ENCODE peak calls at places on chromosomes 4 and X, in seven cellular contexts. F is AG10803, Z is IMR-90, E is HFFc6, S is astrocyte of the spinal cord, K is NB4, V is AG04450. R is an unnamed sample.

GRCh38 chrX:70254063-70254400 is 6.0 kb downstream of the P2RY4 start:
- DNase-seq in F (no peak), K (no peak), V (no peak), S (no peak), Z (no peak), E (no peak), R (peak)

GRCh38 chr4:62912531-62912930 is 1496.7 kb downstream of the TECRL start:
- DNase-seq in S (no peak), K (no peak), E (no peak), V (no peak), Z (no peak), F (no peak), R (no peak)

GRCh38 chr4:35151816-35152572 is 1092.3 kb downstream of the ARAP2 start:
- DNase-seq in F (no peak), V (no peak), E (no peak), S (no peak), Z (no peak), K (peak), R (no peak)

GRCh38 chr4:7295917-7296660 is 103.8 kb downstream of the SORCS2 start:
- DNase-seq in V (no peak), S (peak), E (peak), Z (peak), F (peak), K (peak), R (peak)

GRCh38 chr4:61501812-61502211 is 301.7 kb downstream of the ADGRL3 start:
- DNase-seq in F (no peak), V (no peak), E (no peak), K (no peak), Z (no peak), S (no peak), R (no peak)

GRCh38 chrX:53321943-53322497 is 40.6 kb upstream of the IQSEC2 start:
- DNase-seq in S (no peak), F (no peak), K (no peak), E (no peak), V (no peak), Z (no peak), R (no peak)

GRCh38 chrX:115232933-115233496 is 881 bp downstream of the LRCH2 start:
- DNase-seq in K (no peak), E (no peak), S (peak), V (no peak), Z (no peak), F (no peak), R (no peak)

GRCh38 chrX:72569786-72570185 is 2.9 kb downstream of the HDAC8 start:
- DNase-seq in F (peak), E (peak), S (peak), Z (peak), K (no peak), V (no peak), R (peak)

GRCh38 chr4:86441175-86441960 is 81.5 kb upstream of the MAPK10 start:
- DNase-seq in F (no peak), E (peak), S (no peak), K (no peak), V (no peak), Z (peak), R (peak)

GRCh38 chr4:108172231-108172779 is 3.6 kb upstream of the LEF1 start:
- DNase-seq in E (no peak), K (no peak), Z (no peak), S (no peak), V (no peak), F (no peak), R (peak)

GRCh38 chrX:132426695-132427281 is 62.0 kb downstream of the MBNL3 start:
- DNase-seq in E (peak), Z (peak), V (peak), S (peak), K (no peak), F (peak), R (peak)

GRCh38 chrX:10015711-10016515 is 48.8 kb downstream of the CLDN34 start:
- DNase-seq in F (peak), E (no peak), Z (peak), K (no peak), S (no peak), V (no peak), R (no peak)

GRCh38 chr4:166981847-166982246 is 252.4 kb downstream of the SPOCK3 start:
- DNase-seq in E (no peak), Z (no peak), V (no peak), K (no peak), F (no peak), S (no peak), R (no peak)

GRCh38 chr4:112189754-112190153 is 41.8 kb upstream of the AP1AR start:
- DNase-seq in Z (peak), V (no peak), E (peak), S (no peak), K (no peak), F (peak), R (peak)

GRCh38 chr4:41320278-41320677 is 63.5 kb downstream of the UCHL1 start:
- DNase-seq in K (no peak), F (no peak), V (no peak), Z (no peak), S (no peak), E (no peak), R (no peak)

GRCh38 chr4:95293014-95293413 is 255.8 kb downstream of the UNC5C start:
- DNase-seq in V (no peak), F (no peak), S (peak), E (no peak), K (no peak), Z (no peak), R (no peak)

GRCh38 chrX:142804085-142804484 is 221.6 kb upstream of the SPANXN4 start:
- DNase-seq in F (no peak), S (no peak), Z (no peak), K (peak), E (no peak), V (no peak), R (no peak)

GRCh38 chr4:186200436-186201409 is 9.4 kb downstream of the CYP4V2 start:
- DNase-seq in V (no peak), E (no peak), F (no peak), Z (no peak), K (no peak), S (no peak), R (no peak)

GRCh38 chrX:133045986-133046385 is 50.9 kb downstream of the USP26 start:
- DNase-seq in V (no peak), F (peak), K (peak), E (no peak), S (peak), Z (peak), R (no peak)

DNA sequence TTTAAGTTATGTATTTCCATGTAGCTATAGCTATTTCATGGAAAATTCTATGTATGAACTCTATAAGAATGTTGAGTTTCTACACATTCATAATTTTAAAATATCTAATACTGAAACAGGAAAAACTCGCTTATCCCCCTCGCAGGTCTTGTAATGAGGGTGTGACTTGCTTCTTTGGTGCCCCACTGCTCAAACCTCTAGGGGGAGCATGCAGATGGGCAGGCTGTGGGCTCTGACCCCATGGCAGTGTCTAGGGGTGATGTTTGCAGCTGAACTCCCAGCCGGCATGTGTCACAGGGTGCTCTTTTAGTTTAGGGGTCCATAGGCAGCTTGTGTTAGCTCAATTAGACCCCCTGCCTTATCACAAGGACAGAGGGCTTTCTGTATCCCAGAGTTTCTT is 1825.7 kb upstream of the ADGRL3 start:
- DNase-seq in Z (no peak), V (no peak), F (no peak), E (no peak), S (no peak), K (no peak), R (no peak)
- TF ChIP-seq CTCF in Z (no peak), V (no peak), F (no peak), E (no peak), S (no peak), K (peak), R (no peak)

DNA sequence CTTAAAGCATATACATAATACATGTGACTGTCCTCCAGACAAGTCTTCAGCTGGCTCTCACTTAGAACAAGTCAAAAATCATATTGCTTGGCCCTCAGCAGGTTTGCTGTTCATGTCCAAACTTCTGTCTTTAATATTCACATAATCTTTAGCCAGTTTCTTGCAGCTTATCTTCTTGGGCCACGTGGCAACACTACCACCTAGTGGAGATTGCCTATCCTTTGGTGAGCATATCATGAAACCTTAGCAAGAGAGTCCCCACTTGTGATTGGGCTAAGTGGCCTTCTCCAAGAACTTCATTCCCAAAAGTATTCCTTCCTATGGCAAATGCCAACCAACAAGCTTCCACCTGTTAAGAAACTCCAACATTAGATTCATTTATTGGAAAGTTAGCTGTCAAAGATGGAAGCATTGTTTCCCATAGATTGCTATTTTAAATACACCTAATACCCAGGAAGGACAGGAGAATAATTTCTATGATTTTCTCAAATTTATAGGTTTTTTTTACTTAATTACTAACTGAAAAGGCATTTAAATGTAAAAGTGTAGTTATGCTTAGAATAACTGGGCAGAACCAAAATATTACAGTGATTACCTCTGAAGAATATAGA is 231.9 kb upstream of the INTU start:
- DNase-seq in V (peak), K (peak), Z (peak), S (peak), F (peak), E (peak), R (peak)
- TF ChIP-seq CTCF in V (peak), K (peak), Z (peak), S (peak), F (peak), E (peak), R (peak)

DNA sequence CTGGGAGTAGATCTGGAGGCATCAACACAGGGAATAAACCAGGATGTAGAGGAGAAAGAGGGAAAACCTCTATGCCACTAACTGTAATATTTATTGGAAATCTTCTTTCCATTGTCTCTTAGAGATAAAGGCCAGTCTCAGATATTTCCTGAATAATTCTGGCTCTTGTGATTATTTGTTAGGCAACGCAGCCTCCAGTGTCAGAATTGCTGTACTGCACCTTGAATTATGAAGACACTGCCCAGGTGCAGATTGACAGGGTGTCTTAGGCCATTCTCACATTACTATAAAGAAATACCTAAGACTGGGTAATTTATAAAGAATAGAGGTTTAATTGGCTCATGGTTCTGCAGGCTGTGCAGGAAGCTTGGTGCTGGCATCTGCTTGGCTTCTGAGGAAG is 100.7 kb upstream of the ZDHHC15 start:
- DNase-seq in E (no peak), V (no peak), K (peak), F (no peak), S (no peak), Z (no peak), R (no peak)
- TF ChIP-seq CTCF in E (no peak), V (no peak), K (no peak), F (no peak), S (peak), Z (no peak), R (no peak)

GRCh38 chrX:117840645-117841044 is 276.0 kb downstream of the KLHL13 start:
- DNase-seq in K (no peak), Z (no peak), S (no peak), F (no peak), E (no peak), V (no peak), R (no peak)

GRCh38 chrX:117843749-117844148 is 272.9 kb downstream of the KLHL13 start:
- DNase-seq in E (no peak), S (no peak), F (no peak), Z (no peak), K (no peak), V (no peak), R (no peak)

GRCh38 chrX:117838581-117839331 is 277.9 kb downstream of the KLHL13 start:
- DNase-seq in E (no peak), S (no peak), F (no peak), K (no peak), Z (no peak), V (no peak), R (no peak)

GRCh38 chrX:117835034-117835433 is 281.6 kb downstream of the KLHL13 start:
- DNase-seq in Z (no peak), E (no peak), F (no peak), V (no peak), K (no peak), S (no peak), R (no peak)

DNA sequence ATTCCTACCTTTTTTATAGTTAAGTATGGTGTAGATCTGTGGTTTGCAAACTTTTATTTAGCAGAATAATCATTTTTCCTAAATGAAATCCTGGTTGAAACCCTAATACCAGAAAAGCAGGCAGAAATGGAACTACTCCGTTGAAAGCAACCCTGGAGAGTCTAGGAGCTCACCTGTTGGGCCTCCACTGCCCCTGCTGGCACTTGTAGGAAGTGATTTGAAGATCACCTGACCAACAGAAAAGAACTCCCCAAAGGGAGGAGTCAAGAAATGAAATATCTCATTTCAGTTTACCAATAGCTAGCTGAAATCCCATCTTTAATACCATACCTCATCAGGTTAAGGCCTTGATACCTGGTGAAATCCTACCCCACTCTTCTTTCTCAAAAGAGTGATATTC is 277.1 kb downstream of the KLHL13 start:
- DNase-seq in F (no peak), Z (no peak), V (no peak), K (no peak), S (no peak), E (no peak), R (no peak)
- TF ChIP-seq CTCF in F (no peak), Z (no peak), V (no peak), K (no peak), S (no peak), E (no peak), R (no peak)